ENCODE peak calls at places on chromosomes 12 and 14, in six cellular contexts. Y is WERI-Rb-1, M is fibroblast of lung, O is progenitor cell of endocrine pancreas, S is cardiac fibroblast, A is right lobe of liver. U is an unnamed sample.
A peak's percentile ranks its signal among the peaks of the same experiment; 100 is the strongest.

GRCh38 chr12:10409387-10409786 is at the start of gene KLRC4:
- DNase-seq in Y (no peak), M (peak; percentile 3), O (no peak), S (no peak), A (no peak), U (no peak)

GRCh38 chr14:24040692-24041091 is 11.1 kb upstream of the CARMIL3 start:
- DNase-seq in Y (no peak), M (no peak), O (no peak), S (no peak), A (no peak), U (no peak)

GRCh38 chr12:66964629-66965028 is 285.8 kb upstream of the GRIP1 start:
- DNase-seq in Y (no peak), M (peak; percentile 85), O (no peak), S (no peak), A (no peak), U (no peak)

GRCh38 chr12:79514730-79515525 is 175.8 kb downstream of the PAWR start:
- DNase-seq in Y (no peak), M (no peak), O (no peak), S (peak; percentile 18), A (no peak), U (no peak)

GRCh38 chr12:30753233-30753632 is 1.5 kb downstream of the CAPRIN2 start:
- DNase-seq in Y (peak; percentile 16), M (peak; percentile 56), O (no peak), S (peak; percentile 63), A (no peak), U (peak; percentile 61)

GRCh38 chr12:57619434-57620244 is 8.4 kb downstream of the ARHGEF25 start:
- DNase-seq in Y (peak; percentile 75), M (no peak), O (no peak), S (no peak), A (no peak), U (no peak)

GRCh38 chr12:93753285-93753684 is 76.1 kb downstream of the CRADD start:
- DNase-seq in Y (no peak), M (no peak), O (no peak), S (no peak), A (no peak), U (no peak)

GRCh38 chr14:55028066-55028465 is 1.0 kb downstream of the SOCS4 start:
- DNase-seq in Y (no peak), M (no peak), O (no peak), S (no peak), A (no peak), U (no peak)

GRCh38 chr12:60279224-60279623 is 683.4 kb downstream of the SLC16A7 start:
- DNase-seq in Y (no peak), M (peak; percentile 55), O (no peak), S (peak; percentile 30), A (no peak), U (no peak)

GRCh38 chr12:101749657-101750056 is 10.4 kb upstream of the SYCP3 start:
- DNase-seq in Y (no peak), M (no peak), O (no peak), S (no peak), A (no peak), U (no peak)

GRCh38 chr12:48183876-48184548 is 568 bp downstream of the CCDC184 start:
- DNase-seq in Y (no peak), M (no peak), O (no peak), S (no peak), A (no peak), U (no peak)

GRCh38 chr12:48184549-48184922 is 1.1 kb downstream of the CCDC184 start:
- DNase-seq in Y (no peak), M (no peak), O (no peak), S (no peak), A (no peak), U (no peak)

GRCh38 chr12:48182659-48183058 is 785 bp upstream of the CCDC184 start:
- DNase-seq in Y (no peak), M (no peak), O (no peak), S (no peak), A (no peak), U (no peak)

GRCh38 chr12:48185181-48185919 is 1.9 kb downstream of the CCDC184 start:
- DNase-seq in Y (no peak), M (no peak), O (no peak), S (no peak), A (no peak), U (no peak)

DNA sequence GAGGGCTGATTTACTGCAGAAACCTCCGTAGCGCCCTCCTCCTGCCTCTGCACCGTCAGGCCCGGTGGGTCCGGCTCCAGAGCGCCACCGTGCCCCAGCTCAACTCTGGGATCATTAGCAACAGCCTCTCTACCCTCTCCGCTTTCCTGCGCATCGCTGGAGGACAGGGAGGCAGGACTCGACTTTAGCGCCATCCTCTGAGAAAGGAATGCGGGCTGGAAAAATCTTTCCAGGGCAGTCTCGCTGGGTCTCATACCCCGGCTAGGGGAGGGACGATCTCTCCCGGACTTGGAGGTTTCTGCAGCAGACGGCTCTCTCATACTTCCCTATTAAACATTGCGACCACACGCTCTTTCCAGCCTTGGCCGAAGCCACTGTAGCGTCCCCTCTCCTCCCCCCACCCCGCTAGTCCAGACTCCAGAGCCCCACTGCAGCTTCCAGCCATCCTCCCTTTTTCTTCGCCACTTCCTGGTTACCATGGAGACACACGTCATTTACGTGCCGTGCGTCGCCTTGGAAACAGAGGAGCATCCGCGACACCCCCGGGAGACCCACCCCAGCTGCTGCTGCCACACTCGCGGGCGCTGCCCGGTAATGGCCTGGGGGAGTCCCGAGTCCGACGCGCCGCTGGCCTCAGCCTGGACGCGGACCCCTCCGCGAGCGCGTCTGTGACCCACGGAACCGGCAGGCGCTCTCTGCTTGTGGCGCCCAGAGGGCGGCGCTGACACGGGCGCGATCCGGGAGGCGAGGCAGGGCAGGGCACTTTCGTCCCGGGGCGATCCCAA is at the start of gene CCDC184:
- DNase-seq in Y (peak; percentile 64), M (peak; percentile 77), O (peak; percentile 24), S (peak; percentile 84), A (peak; percentile 59), U (no peak)
- TF ChIP-seq CTCF in Y (peak; percentile 68), M (peak; percentile 24), O (peak; percentile 31), S (peak; percentile 35), A (no peak), U (no peak)

GRCh38 chr14:104075530-104076151 is 9.9 kb upstream of the ASPG start:
- DNase-seq in Y (no peak), M (no peak), O (no peak), S (no peak), A (no peak), U (no peak)
- TF ChIP-seq CTCF in Y (peak; percentile 69), M (peak; percentile 17), O (peak; percentile 61), S (peak; percentile 28), A (peak; percentile 46), U (peak; percentile 42)

DNA sequence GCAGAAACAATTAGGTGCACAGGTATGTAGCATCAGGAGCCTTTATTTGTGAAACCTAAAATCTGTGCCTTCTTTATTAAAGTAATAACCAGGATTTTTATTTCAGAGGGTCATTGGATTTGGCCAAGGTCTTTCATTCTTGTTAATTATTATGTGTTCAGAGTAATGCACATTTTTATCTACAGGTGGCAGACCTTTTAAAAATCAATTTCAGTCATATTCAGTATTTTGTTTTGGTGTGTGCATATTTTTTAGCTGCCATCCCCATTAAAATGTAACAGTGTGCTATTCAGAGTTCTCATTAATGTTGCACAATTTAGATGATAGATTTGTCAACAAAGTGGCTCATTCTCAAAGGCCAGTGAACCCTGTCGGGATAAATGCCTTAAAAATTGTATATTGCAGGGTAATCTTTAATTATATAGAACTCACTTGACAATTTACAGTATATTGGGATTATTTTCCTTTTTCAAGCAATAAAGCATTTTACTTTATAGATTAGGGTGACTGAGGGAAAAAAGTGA is 319.3 kb upstream of the SOX5 start:
- DNase-seq in Y (no peak), M (no peak), O (no peak), S (no peak), A (no peak), U (no peak)
- TF ChIP-seq CTCF in Y (no peak), M (no peak), O (peak; percentile 44), S (no peak), A (peak; percentile 30), U (peak; percentile 14)

GRCh38 chr12:95721320-95721719 is 69.2 kb downstream of the NTN4 start:
- DNase-seq in Y (no peak), M (no peak), O (no peak), S (no peak), A (no peak), U (peak; percentile 58)
- TF ChIP-seq CTCF in Y (no peak), M (peak; percentile 15), O (peak; percentile 15), S (no peak), A (no peak), U (no peak)

DNA sequence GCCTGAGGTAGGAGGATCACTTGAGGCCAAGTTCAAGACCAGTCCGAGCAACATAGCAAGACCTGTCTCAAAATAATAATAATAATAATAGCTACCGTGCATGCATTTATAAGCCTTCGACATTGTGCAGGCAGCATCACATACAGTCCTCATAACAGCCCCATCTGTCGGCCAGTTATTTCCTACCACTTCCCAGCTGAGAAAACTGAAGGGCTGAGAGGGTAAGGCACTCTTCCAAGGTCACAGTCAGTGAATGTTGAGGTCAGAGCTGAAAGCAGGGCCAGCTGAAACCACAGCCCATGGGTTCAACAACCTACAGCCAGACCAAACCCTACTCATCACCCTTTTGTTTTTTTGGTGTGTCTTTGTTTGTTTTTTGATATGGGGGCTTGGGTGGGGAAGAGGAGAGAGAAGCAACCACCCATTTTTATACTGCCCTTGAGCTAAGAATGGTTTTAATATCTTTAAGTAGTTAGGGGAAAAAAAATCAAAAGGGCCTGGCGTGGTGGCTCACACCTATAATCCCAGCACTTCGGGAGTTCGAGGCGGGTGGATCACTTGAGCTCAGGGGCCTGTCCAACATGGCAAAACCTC is 16.8 kb upstream of the ITPK1 start:
- DNase-seq in Y (peak; percentile 51), M (peak; percentile 21), O (no peak), S (peak; percentile 59), A (no peak), U (peak; percentile 54)
- TF ChIP-seq CTCF in Y (peak; percentile 51), M (peak; percentile 43), O (peak; percentile 44), S (peak; percentile 61), A (peak; percentile 53), U (peak; percentile 19)

DNA sequence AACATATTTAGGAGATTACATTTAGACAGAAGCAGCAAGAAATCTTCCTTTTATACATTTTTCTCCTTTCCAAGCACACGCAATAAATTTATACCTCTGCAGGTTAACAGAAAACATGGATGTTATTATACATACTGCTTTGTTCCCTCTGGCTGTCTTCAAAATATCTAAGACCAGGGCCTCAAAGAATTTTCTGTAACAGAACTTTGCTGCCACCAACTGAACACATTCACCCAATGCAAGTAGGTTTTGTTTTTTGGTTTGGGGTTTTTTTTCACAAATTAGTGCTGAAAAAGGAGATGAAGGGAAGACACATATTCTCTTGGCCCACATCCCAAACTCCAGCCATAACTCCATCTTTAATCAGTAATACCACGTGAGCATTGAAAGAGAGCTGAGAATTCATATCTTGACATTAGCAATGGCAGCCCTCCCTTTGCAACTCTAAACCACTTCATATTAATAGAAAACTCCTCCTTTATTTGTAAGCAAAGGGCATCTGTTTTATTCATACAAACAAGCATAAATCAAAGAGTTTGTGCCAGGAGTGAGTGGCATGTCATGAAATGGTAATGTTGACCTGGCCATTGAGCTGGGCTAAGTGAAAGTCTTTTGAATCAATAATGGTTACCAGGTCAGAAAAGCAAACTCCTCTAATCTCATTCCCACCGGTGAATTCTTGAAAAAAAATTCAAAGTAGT is 150.8 kb upstream of the FSCB start:
- DNase-seq in Y (no peak), M (peak; percentile 11), O (no peak), S (peak; percentile 66), A (no peak), U (peak; percentile 45)
- TF ChIP-seq CTCF in Y (no peak), M (no peak), O (peak; percentile 61), S (peak; percentile 27), A (peak; percentile 41), U (peak; percentile 50)